ENCODE peak calls at places on chromosomes 1 and 21, in four cellular contexts. H is mesendoderm, J is dorsolateral prefrontal cortex, Z is cardiac muscle cell. V is an unnamed sample.

GRCh38 chr1:97379387-97380075 is 541.3 kb downstream of the DPYD start:
- DNase-seq in H (no peak), J (no peak), Z (no peak), V (no peak)

GRCh38 chr1:234839663-234840062 is 229.7 kb upstream of the IRF2BP2 start:
- DNase-seq in H (peak; percentile 57), J (no peak), Z (no peak), V (no peak)

GRCh38 chr1:107935396-107936064 is 29.4 kb downstream of the VAV3 start:
- DNase-seq in Z (no peak), H (peak; percentile 39), J (no peak), V (no peak)

GRCh38 chr1:27658951-27659496 is 13.0 kb downstream of the IFI6 start:
- DNase-seq in Z (no peak), J (no peak), H (peak; percentile 63), V (no peak)

GRCh38 chr21:38351961-38352521 is 95.2 kb downstream of the KCNJ15 start:
- DNase-seq in J (no peak), Z (no peak), H (peak; percentile 86), V (no peak)

GRCh38 chr1:19377812-19378718 is 65.9 kb downstream of the SLC66A1 start:
- DNase-seq in J (no peak), Z (no peak), H (no peak), V (no peak)

GRCh38 chr21:43789276-43790052 is at the start of gene RRP1:
- DNase-seq in H (peak; percentile 93), J (peak; percentile 88), Z (peak; percentile 94), V (peak; percentile 98)

GRCh38 chr1:26694597-26695416 is 1.0 kb upstream of the ARID1A start:
- DNase-seq in J (no peak), H (peak; percentile 31), Z (no peak), V (peak; percentile 55)

GRCh38 chr1:228393811-228394570 is 12.6 kb downstream of the TRIM11 start:
- DNase-seq in Z (no peak), J (peak; percentile 20), H (no peak), V (no peak)

GRCh38 chr1:153533689-153534201 is 2.0 kb downstream of the S100A6 start:
- DNase-seq in Z (no peak), H (no peak), J (peak; percentile 56), V (peak; percentile 54)

GRCh38 chr1:16175610-16176553 is 20.0 kb upstream of the EPHA2 start:
- DNase-seq in H (no peak), Z (peak; percentile 65), J (peak; percentile 68), V (peak; percentile 61)

GRCh38 chr1:103063911-103064310 is 44.4 kb downstream of the COL11A1 start:
- DNase-seq in H (no peak), Z (no peak), J (no peak), V (no peak)

GRCh38 chr1:29514361-29515187 is 278.3 kb downstream of the PTPRU start:
- DNase-seq in H (no peak), J (no peak), Z (no peak), V (no peak)

GRCh38 chr1:228452194-228453021 is 34.8 kb upstream of the RNF187 start:
- DNase-seq in J (no peak), Z (no peak), H (no peak), V (peak; percentile 73)

GRCh38 chr1:43711524-43712386 is 4.4 kb downstream of the ST3GAL3 start:
- DNase-seq in Z (no peak), J (no peak), H (peak; percentile 14), V (no peak)

GRCh38 chr1:67988066-67988465 is 62.4 kb downstream of the DIRAS3 start:
- DNase-seq in J (no peak), H (no peak), Z (no peak), V (no peak)

GRCh38 chr1:12594966-12595838 is 22.8 kb downstream of the DHRS3 start:
- DNase-seq in H (peak; percentile 65), Z (peak; percentile 71), J (peak; percentile 49), V (no peak)

GRCh38 chr1:201461783-201462441 is 7.1 kb downstream of the PHLDA3 start:
- DNase-seq in J (peak; percentile 88), H (no peak), Z (no peak), V (peak; percentile 88)

GRCh38 chr1:30264672-30265025 is 458.7 kb downstream of the MATN1 start:
- DNase-seq in Z (no peak), H (no peak), J (no peak), V (no peak)

GRCh38 chr1:66767590-66767989 is 15.3 kb downstream of the DYNLT5 start:
- DNase-seq in J (no peak), H (peak; percentile 34), Z (no peak), V (no peak)

GRCh38 chr1:229624906-229625871 is 733 bp downstream of the TAF5L start:
- DNase-seq in H (peak; percentile 65), J (peak; percentile 37), Z (peak; percentile 69), V (peak; percentile 78)

GRCh38 chr1:201309420-201309819 is 26.1 kb downstream of the PKP1 start:
- DNase-seq in Z (peak; percentile 67), H (peak; percentile 98), J (peak; percentile 51), V (peak; percentile 85)

GRCh38 chr1:7447093-7447492 is 324.0 kb upstream of the VAMP3 start:
- DNase-seq in Z (no peak), J (no peak), H (no peak), V (no peak)

GRCh38 chr1:88088481-88088880 is 595.6 kb upstream of the PKN2 start:
- DNase-seq in Z (no peak), H (peak; percentile 18), J (no peak), V (no peak)

GRCh38 chr1:55204997-55205396 is 10.2 kb downstream of the USP24 start:
- DNase-seq in Z (no peak), H (no peak), J (no peak), V (no peak)

GRCh38 chr1:220189750-220190347 is 82.4 kb downstream of the RAB3GAP2 start:
- DNase-seq in H (no peak), J (no peak), Z (peak; percentile 18), V (peak; percentile 34)

GRCh38 chr1:9028921-9029715 is 2.9 kb upstream of the SLC2A7 start:
- DNase-seq in Z (no peak), J (no peak), H (no peak), V (no peak)

GRCh38 chr1:154404984-154405761 is at the start of gene IL6R:
- DNase-seq in Z (peak; percentile 77), H (peak; percentile 93), J (peak; percentile 86), V (peak; percentile 80)

GRCh38 chr1:196178083-196178635 is 430.1 kb downstream of the KCNT2 start:
- DNase-seq in J (no peak), H (no peak), Z (no peak), V (no peak)

GRCh38 chr1:19665044-19665455 is 375 bp downstream of the HTR6 start:
- DNase-seq in H (no peak), J (no peak), Z (no peak), V (peak; percentile 42)

GRCh38 chr1:48977273-48977672 is 200.6 kb upstream of the BEND5 start:
- DNase-seq in H (no peak), Z (no peak), J (no peak), V (no peak)

GRCh38 chr1:170707959-170708666 is 44.2 kb downstream of the PRRX1 start:
- DNase-seq in H (peak; percentile 36), Z (no peak), J (no peak), V (no peak)

DNA sequence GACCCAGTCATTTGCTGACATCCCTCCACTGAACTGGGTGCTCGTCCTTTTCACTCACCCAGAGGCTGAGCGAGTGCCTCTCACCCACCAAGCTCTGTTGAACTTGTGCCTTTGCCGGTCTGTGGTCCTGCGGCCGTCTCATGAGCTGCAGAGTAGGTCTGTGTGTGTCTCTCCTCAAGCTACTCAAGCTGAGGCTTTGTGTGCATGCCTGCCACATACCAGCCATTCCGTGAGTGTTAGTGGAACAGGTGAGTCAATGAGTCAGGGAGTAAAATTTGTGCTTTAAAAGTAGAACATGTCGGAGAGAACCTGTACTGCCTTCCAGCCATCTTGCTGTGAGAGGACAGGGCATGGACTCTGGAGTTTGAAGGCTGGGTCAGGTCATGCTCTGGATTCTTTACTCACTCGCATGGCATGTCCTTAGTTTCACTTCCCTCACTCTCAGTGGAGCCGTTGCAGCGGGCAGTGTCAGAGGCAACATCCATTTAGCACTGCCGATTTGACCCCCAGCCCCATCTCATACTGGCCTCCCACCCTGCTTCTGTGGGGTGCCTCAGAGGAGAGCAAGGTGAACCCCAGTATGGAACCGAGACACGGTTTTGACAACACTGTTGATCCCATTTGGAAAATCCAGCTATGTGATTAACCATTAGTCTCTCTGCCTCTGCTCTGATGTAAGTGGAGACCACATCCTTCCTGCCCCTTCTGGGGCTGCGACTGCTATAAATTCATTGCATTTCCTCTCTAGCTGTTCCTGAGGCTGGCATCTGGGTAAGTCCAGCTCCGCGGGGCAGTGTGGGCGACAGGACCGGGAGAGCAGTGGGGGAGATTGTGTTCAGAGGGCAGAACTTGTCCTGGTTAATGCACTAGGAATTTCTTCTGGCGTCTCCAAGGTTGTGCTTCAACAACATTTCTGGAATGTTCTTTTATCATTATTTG is at the start of gene NLRP3:
- DNase-seq in Z (no peak), J (no peak), H (peak; percentile 80), V (no peak)
- H3K4me3 ChIP-seq in Z (no peak within 1 kb of the TSS), J (peak within 1 kb of the TSS; percentile 2), H (no peak within 1 kb of the TSS), V (no peak within 1 kb of the TSS)

DNA sequence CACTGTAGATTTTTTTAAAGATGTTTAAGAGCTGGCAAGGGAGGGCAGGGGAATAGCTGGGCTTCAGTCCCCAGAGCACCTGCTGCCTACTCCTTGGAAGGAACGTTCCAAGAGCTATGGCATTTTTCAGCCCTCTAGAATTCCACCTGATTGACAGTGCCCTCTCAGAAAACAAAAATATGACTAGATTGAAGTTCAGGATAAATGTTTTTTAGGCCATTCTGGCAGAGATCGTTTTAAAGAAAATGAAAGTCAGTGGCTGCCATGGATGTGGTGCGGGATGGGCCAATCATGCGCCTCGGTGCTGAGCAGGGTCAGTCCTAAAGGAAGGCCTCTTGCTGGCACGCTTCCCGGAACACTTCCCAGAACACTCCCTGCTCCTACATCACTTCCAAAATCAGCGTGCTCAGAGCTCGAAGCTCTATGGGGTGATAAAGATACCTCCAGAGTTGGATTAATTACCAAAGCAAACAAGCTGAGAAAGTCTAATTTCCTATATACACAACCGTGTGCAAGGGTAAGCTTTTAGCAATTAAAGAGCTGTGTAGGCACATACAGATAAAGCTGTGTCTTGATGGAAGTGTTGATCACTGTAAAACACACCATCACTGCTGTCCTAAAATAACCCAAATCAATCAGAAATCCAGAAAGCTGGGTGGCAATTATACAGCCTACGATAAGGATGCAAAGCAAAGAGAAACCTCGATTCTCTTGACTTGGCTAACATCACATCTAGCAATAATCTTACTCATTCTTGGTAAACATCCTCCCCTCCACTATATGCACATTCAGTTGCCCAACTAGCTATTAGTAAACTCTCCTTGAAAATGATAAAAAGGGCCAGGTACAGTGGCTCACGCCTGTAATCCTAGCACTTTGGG is 34.6 kb downstream of the TGFBR3 start:
- DNase-seq in Z (peak; percentile 47), H (no peak), J (peak; percentile 69), V (no peak)
- H3K4me3 ChIP-seq in Z (no peak overlapping the region), H (no peak overlapping the region), J (peak overlapping the region; percentile 18), V (no peak overlapping the region)

GRCh38 chr21:46661627-46662366 is 26.3 kb downstream of the PRMT2 start:
- DNase-seq in H (no peak), J (no peak), Z (no peak), V (no peak)
- H3K4me3 ChIP-seq in H (no peak overlapping the region), J (peak overlapping the region; percentile 43), Z (no peak overlapping the region), V (no peak overlapping the region)

GRCh38 chr1:1164701-1165451 is 8.8 kb upstream of the TTLL10 start:
- DNase-seq in J (no peak), Z (no peak), H (peak; percentile 53), V (no peak)

GRCh38 chr1:1162597-1163537 is 10.8 kb upstream of the TTLL10 start:
- DNase-seq in Z (no peak), J (no peak), H (no peak), V (no peak)

GRCh38 chr1:1165485-1165884 is 8.2 kb upstream of the TTLL10 start:
- DNase-seq in Z (no peak), J (no peak), H (no peak), V (no peak)

GRCh38 chr1:1164361-1164700 is 9.3 kb upstream of the TTLL10 start:
- DNase-seq in Z (no peak), J (no peak), H (no peak), V (no peak)

GRCh38 chr1:1163538-1164070 is 10.1 kb upstream of the TTLL10 start:
- DNase-seq in J (no peak), H (no peak), Z (no peak), V (no peak)
- H3K4me3 ChIP-seq in J (no peak overlapping the region), H (no peak overlapping the region), Z (no peak overlapping the region), V (no peak overlapping the region)

V was measured in K562.